ENCODE peak calls at places on chromosome 21, in seven cellular contexts. G, Z, A, T, H, R and C are unnamed samples.

GRCh38 chr21:36028127-36029069 is 31.9 kb downstream of the SETD4 start:
- DNase-seq in G (peak), Z (peak), A (peak), T (peak), H (peak), R (peak), C (peak)

GRCh38 chr21:8989883-8990325 is 1531.5 kb upstream of the TPTE start:
- DNase-seq in G (no peak), Z (no peak), A (no peak), T (peak), H (no peak), R (no peak), C (no peak)

GRCh38 chr21:46127239-46128105 is 27.9 kb downstream of the FTCD start:
- DNase-seq in G (no peak), Z (peak), A (no peak), T (no peak), H (no peak), R (peak), C (no peak)

GRCh38 chr21:16264314-16264713 is 534.5 kb downstream of the USP25 start:
- DNase-seq in G (no peak), Z (no peak), A (no peak), T (no peak), H (no peak), R (no peak), C (no peak)

GRCh38 chr21:36579898-36580297 is 100.0 kb upstream of the CLDN14 start:
- DNase-seq in G (no peak), Z (no peak), A (no peak), T (no peak), H (no peak), R (no peak), C (no peak)

GRCh38 chr21:35525443-35525842 is 476.3 kb upstream of the RUNX1 start:
- DNase-seq in G (no peak), Z (no peak), A (no peak), T (no peak), H (peak), R (no peak), C (no peak)

GRCh38 chr21:43355196-43355924 is 71.6 kb downstream of the SIK1 start:
- DNase-seq in G (no peak), Z (no peak), A (no peak), T (no peak), H (no peak), R (no peak), C (no peak)

GRCh38 chr21:15682977-15683376 is 46.8 kb upstream of the USP25 start:
- DNase-seq in G (no peak), Z (no peak), A (no peak), T (no peak), H (peak), R (no peak), C (no peak)

GRCh38 chr21:36059823-36060158 is 535 bp downstream of the SETD4 start:
- DNase-seq in G (peak), Z (no peak), A (peak), T (no peak), H (no peak), R (no peak), C (peak)

GRCh38 chr21:19566975-19567374 is 1163.4 kb upstream of the TMPRSS15 start:
- DNase-seq in G (no peak), Z (no peak), A (no peak), T (no peak), H (no peak), R (no peak), C (no peak)

GRCh38 chr21:17540530-17540929 is 27.7 kb downstream of the CXADR start:
- DNase-seq in G (no peak), Z (no peak), A (no peak), T (no peak), H (no peak), R (no peak), C (no peak)

GRCh38 chr21:36803801-36804452 is 105.0 kb downstream of the SIM2 start:
- DNase-seq in G (no peak), Z (no peak), A (no peak), T (no peak), H (no peak), R (no peak), C (peak)

GRCh38 chr21:32389337-32390015 is 3.3 kb downstream of the URB1 start:
- DNase-seq in G (no peak), Z (no peak), A (no peak), T (no peak), H (peak), R (no peak), C (no peak)

GRCh38 chr21:36747815-36748381 is 49.0 kb downstream of the SIM2 start:
- DNase-seq in G (peak), Z (no peak), A (no peak), T (peak), H (peak), R (no peak), C (peak)

GRCh38 chr21:35658242-35658641 is 402.1 kb downstream of the SETD4 start:
- DNase-seq in G (no peak), Z (no peak), A (no peak), T (no peak), H (peak), R (no peak), C (peak)

GRCh38 chr21:17732306-17732705 is 86.8 kb downstream of the C21orf91 start:
- DNase-seq in G (no peak), Z (no peak), A (no peak), T (no peak), H (peak), R (no peak), C (peak)

GRCh38 chr21:31339736-31340135 is 4.3 kb downstream of the TIAM1 start:
- DNase-seq in G (no peak), Z (no peak), A (no peak), T (no peak), H (peak), R (no peak), C (no peak)

GRCh38 chr21:46401186-46401910 is 57.3 kb upstream of the DIP2A start:
- DNase-seq in G (no peak), Z (no peak), A (no peak), T (no peak), H (no peak), R (no peak), C (no peak)

GRCh38 chr21:29501451-29501850 is 202.7 kb downstream of the BACH1 start:
- DNase-seq in G (no peak), Z (no peak), A (no peak), T (no peak), H (peak), R (no peak), C (no peak)

GRCh38 chr21:43295016-43295958 is 126.5 kb downstream of the CRYAA start:
- DNase-seq in G (no peak), Z (no peak), A (no peak), T (no peak), H (peak), R (peak), C (peak)

GRCh38 chr21:36489103-36489785 is 9.3 kb upstream of the CLDN14 start:
- DNase-seq in G (no peak), Z (no peak), A (no peak), T (no peak), H (no peak), R (no peak), C (no peak)

DNA sequence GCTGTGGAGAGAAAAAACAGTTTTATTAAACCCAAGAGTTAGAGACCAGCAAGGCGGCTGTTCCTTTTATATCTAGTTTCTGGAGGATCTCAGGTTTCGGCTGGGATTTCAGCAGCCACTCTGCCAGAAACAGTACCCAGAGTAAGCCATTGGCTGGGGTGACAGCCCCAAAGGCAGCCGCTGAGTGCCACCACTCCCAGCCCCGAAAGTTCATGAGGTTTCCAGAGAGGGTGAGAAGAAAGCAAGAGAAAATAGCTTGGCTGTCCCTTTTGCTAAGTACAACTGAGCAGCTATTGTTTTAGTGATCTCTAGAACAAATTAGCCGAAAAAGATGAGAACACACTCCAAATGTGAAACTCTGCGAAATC is 1.2 kb downstream of the SH3BGR start:
- DNase-seq in G (no peak), Z (no peak), A (no peak), T (no peak), H (no peak), R (no peak), C (no peak)
- H3K27ac ChIP-seq in G (peak), Z (no peak), A (peak), T (no peak), H (no peak), R (no peak), C (no peak)

GRCh38 chr21:37845535-37845934 is 70.7 kb downstream of the KCNJ6 start:
- DNase-seq in G (no peak), Z (no peak), A (no peak), T (no peak), H (no peak), R (no peak), C (no peak)
- TF ChIP-seq POLR2A in G (no peak), Z (no peak), A (no peak), T (no peak), H (no peak), R (no peak), C (no peak)

DNA sequence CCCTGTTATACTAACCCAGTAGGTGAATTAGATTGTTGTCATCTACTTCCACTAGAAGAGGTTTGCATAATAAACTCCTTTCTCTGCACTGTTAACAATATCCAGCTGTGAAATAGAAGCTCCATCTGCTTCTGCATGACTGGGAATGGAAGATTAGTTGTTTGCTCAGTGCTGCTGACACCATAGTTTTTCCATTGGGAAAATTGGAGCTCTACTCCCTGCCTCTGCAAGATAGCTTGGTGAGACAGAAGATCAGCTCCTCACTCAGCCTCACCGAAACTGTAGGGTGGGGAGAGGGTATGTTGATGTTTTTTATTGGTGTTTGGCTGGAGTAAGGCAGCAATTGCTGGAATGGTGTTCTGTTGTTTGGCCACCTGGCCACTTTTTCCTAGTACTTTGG is 331.6 kb upstream of the ADAMTS5 start:
- DNase-seq in G (no peak), Z (no peak), A (no peak), T (no peak), H (no peak), R (no peak), C (no peak)
- H3K27ac ChIP-seq in G (no peak), Z (peak), A (no peak), T (no peak), H (peak), R (no peak), C (no peak)

DNA sequence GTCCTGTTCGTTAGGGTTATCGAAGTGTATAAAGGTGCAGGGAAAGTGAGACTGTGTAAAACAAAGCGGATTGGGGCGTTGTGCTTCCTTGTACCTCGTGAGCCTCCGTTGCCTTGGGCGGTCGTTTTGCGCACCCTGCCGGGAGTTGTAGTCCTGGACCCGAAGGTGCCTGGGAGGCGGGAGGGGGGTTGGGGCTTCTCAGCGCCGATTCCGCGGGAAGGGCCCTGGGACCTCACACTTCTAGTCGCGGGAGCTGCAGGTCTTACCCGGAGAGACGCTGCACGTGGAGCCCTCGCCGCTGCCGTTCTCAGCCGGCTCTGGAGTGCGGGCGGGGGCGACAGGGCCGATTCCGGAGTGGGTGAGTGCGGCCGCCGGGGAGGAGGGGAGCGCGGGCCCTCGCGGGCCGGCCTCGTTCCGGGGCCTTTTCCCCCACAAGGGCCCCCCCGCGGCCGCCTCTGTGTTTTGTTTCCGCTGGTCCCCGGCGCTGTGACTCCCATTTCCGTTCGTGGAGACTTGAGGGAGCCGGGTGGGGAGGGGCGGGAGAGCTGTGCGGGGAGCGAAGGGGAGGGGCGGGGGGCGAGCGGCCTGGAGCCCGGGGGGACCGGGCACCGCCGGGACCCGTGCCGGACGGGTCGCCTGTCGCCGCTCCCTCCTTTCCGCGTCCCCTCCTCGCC is 586 bp downstream of the GABPA start:
- DNase-seq in G (peak), Z (peak), A (peak), T (peak), H (peak), R (peak), C (peak)
- TF ChIP-seq POLR2A in G (no peak), Z (peak), A (peak), T (peak), H (peak), R (peak), C (peak)

DNA sequence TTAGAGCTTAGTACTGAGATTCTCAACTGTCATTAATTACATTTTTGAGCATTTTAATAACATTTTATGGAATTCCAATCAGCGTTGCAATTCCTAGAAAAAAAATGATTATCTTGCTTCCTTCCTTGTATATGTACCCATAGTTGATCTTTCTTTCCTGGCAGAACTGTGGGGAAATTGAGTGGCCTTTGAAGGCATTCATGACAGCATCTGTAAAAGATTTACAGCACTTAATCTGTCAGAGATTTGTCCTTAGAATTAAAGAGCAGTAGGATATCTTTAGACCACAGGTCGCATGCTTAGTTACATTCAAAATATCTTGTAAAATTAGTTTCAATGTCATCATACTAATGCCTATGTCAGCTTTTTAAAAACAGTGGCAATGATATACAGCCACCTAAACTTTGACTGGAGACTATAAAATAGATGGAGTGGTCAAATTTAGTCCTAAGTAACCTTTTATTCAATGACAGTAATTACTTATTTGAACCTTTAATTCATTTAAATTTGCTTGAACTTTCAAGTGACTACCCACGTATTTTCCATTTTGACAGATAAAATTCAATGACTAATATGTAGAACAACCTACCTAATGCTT is 692.0 kb downstream of the NCAM2 start:
- DNase-seq in G (no peak), Z (no peak), A (no peak), T (no peak), H (no peak), R (no peak), C (no peak)
- H3K27ac ChIP-seq in G (no peak), Z (no peak), A (no peak), T (no peak), H (no peak), R (no peak), C (no peak)

GRCh38 chr21:41924355-41924754 is 29.5 kb downstream of the C2CD2 start:
- DNase-seq in G (no peak), Z (no peak), A (no peak), T (no peak), H (peak), R (no peak), C (no peak)

GRCh38 chr21:41926807-41927171 is 27.0 kb downstream of the C2CD2 start:
- DNase-seq in G (no peak), Z (no peak), A (no peak), T (no peak), H (no peak), R (no peak), C (no peak)

GRCh38 chr21:41927727-41928409 is 25.9 kb downstream of the C2CD2 start:
- DNase-seq in G (no peak), Z (no peak), A (no peak), T (no peak), H (no peak), R (no peak), C (no peak)

GRCh38 chr21:41923641-41924342 is 30.0 kb downstream of the C2CD2 start:
- DNase-seq in G (no peak), Z (no peak), A (no peak), T (no peak), H (peak), R (peak), C (no peak)

DNA sequence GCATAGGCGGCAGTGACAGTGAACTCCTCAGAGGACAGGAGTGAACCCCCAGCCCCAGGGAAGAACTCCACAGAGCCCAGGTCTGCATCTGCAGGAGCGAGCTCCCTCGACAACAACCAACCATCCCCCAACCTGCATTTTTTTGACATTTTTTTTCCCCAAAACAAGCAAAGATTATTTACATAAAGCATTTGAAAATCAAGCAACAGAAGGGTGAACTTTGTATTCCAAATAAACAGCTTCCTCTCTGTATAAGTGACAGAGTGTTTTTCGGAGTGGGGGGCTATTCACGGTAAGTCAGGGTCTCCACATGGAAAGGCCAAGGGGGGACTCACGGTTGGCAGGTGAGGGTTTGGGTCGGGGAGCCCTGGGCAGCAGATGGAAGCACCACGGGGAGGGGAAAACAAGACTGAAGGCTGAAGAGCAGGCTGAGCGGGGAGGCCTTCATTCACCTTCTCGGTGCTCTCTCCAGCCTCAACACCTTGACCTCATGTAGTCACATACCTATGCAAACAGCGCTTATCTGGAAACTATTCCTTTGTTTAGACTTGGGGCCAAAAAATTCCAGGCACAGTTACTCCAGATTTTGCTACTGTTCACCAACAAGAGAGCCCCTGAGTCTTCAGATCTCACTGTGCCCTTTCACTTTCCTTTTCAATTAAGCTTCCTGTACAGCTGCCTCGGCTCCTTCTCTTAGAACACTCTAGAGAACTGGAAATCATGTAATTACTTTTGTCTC is 27.6 kb downstream of the C2CD2 start:
- DNase-seq in G (no peak), Z (no peak), A (no peak), T (peak), H (peak), R (no peak), C (no peak)
- TF ChIP-seq POLR2A in G (no peak), Z (no peak), A (no peak), T (no peak), H (no peak), R (no peak), C (no peak)

DNA sequence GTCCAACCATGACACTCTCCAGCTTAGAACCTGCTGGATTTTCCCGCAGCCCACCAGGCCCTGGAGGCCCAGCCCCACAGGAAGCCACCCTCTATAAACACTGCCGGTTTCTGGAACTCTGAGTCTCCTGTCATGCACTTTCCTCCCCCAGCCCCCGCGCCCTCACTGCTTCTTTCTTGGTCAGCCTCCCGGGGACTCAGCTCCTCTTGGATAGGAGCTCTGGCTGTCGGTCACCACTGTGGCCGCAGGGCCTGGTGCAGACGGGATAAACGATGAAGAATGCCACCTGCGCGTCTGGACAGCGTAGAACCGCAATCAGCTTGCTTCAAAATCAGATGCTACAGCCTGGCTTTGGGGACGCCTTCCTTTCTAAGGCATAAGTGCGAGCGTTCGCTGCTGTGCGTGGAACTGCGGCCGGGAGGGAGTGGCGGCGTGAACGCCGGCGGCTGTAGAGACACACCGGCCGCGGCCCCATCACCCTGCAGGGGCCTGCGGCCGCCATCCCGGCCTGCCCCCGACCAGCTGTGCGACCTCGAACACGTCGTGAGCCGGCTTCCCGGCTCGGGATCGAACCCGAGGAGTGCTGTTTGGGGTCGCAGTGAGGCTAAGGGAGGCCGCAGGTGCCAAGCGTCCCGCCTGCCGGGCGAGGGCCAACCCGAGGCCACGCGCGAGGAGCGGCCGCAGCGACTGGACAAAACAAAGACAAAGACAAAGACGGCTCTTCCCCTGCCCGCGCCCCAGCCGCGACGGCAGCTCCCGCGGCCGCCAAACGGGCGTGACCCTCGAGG is 728 bp downstream of the PTTG1IP start:
- DNase-seq in G (peak), Z (peak), A (no peak), T (no peak), H (peak), R (peak), C (peak)
- H3K27ac ChIP-seq in G (peak), Z (peak), A (peak), T (peak), H (peak), R (peak), C (peak)